ENCODE peak calls at places on chromosome 3, in six cellular contexts. One of them, this sample, is unnamed.

GRCh38 chr3:107833722-107834416 is 257.0 kb downstream of the CD47 start:
- DNase-seq in fibroblast of villous mesenchyme: no peak
- DNase-seq in pancreas: no peak
- DNase-seq in esophagus squamous epithelium: no peak
- DNase-seq in choroid plexus epithelial cell: no peak
- DNase-seq in K562: no peak
- DNase-seq in this sample: no peak

GRCh38 chr3:59426851-59427565 is 377.2 kb upstream of the CFAP20DC start:
- DNase-seq in fibroblast of villous mesenchyme: peak
- DNase-seq in pancreas: no peak
- DNase-seq in choroid plexus epithelial cell: peak
- DNase-seq in esophagus squamous epithelium: no peak
- DNase-seq in K562: no peak
- DNase-seq in this sample: no peak

GRCh38 chr3:187044871-187045552 is 94.3 kb downstream of the RPL39L start:
- DNase-seq in pancreas: no peak
- DNase-seq in esophagus squamous epithelium: no peak
- DNase-seq in fibroblast of villous mesenchyme: no peak
- DNase-seq in K562: no peak
- DNase-seq in choroid plexus epithelial cell: no peak
- DNase-seq in this sample: no peak

GRCh38 chr3:61081554-61081953 is 169.7 kb downstream of the FHIT start:
- DNase-seq in fibroblast of villous mesenchyme: no peak
- DNase-seq in K562: no peak
- DNase-seq in pancreas: no peak
- DNase-seq in esophagus squamous epithelium: no peak
- DNase-seq in choroid plexus epithelial cell: no peak
- DNase-seq in this sample: no peak

GRCh38 chr3:151383956-151384355 is 597 bp downstream of the P2RY12 start:
- DNase-seq in fibroblast of villous mesenchyme: no peak
- DNase-seq in choroid plexus epithelial cell: no peak
- DNase-seq in pancreas: no peak
- DNase-seq in esophagus squamous epithelium: no peak
- DNase-seq in K562: no peak
- DNase-seq in this sample: no peak

GRCh38 chr3:3578723-3579122 is 220.5 kb upstream of the LRRN1 start:
- DNase-seq in K562: no peak
- DNase-seq in esophagus squamous epithelium: no peak
- DNase-seq in pancreas: no peak
- DNase-seq in fibroblast of villous mesenchyme: no peak
- DNase-seq in choroid plexus epithelial cell: no peak
- DNase-seq in this sample: no peak

GRCh38 chr3:122227036-122227781 is 43.7 kb downstream of the CASR start:
- DNase-seq in esophagus squamous epithelium: no peak
- DNase-seq in pancreas: no peak
- DNase-seq in fibroblast of villous mesenchyme: no peak
- DNase-seq in choroid plexus epithelial cell: no peak
- DNase-seq in K562: no peak
- DNase-seq in this sample: no peak

GRCh38 chr3:125414671-125415070 is 39.5 kb upstream of the ZNF148 start:
- DNase-seq in choroid plexus epithelial cell: no peak
- DNase-seq in esophagus squamous epithelium: no peak
- DNase-seq in K562: no peak
- DNase-seq in fibroblast of villous mesenchyme: no peak
- DNase-seq in pancreas: no peak
- DNase-seq in this sample: no peak

GRCh38 chr3:50419595-50419994 is 60.3 kb upstream of the TMEM115 start:
- DNase-seq in esophagus squamous epithelium: no peak
- DNase-seq in K562: peak
- DNase-seq in choroid plexus epithelial cell: no peak
- DNase-seq in fibroblast of villous mesenchyme: no peak
- DNase-seq in pancreas: no peak
- DNase-seq in this sample: no peak

GRCh38 chr3:196284396-196284795 is 3.1 kb downstream of the PCYT1A start:
- DNase-seq in fibroblast of villous mesenchyme: peak
- DNase-seq in esophagus squamous epithelium: no peak
- DNase-seq in pancreas: no peak
- DNase-seq in choroid plexus epithelial cell: no peak
- DNase-seq in K562: no peak
- DNase-seq in this sample: no peak

GRCh38 chr3:46607603-46608028 is 4.7 kb upstream of the FAM240A start:
- DNase-seq in K562: peak
- DNase-seq in fibroblast of villous mesenchyme: peak
- DNase-seq in esophagus squamous epithelium: no peak
- DNase-seq in pancreas: no peak
- DNase-seq in choroid plexus epithelial cell: peak
- DNase-seq in this sample: no peak

GRCh38 chr3:179027326-179027900 is 44.2 kb downstream of the ZMAT3 start:
- DNase-seq in esophagus squamous epithelium: no peak
- DNase-seq in K562: peak
- DNase-seq in choroid plexus epithelial cell: peak
- DNase-seq in pancreas: no peak
- DNase-seq in fibroblast of villous mesenchyme: peak
- DNase-seq in this sample: no peak

GRCh38 chr3:42750834-42751233 is 22.2 kb downstream of the CCDC13 start:
- DNase-seq in K562: no peak
- DNase-seq in esophagus squamous epithelium: no peak
- DNase-seq in pancreas: no peak
- DNase-seq in choroid plexus epithelial cell: no peak
- DNase-seq in fibroblast of villous mesenchyme: no peak
- DNase-seq in this sample: no peak

GRCh38 chr3:169512991-169513390 is 150.5 kb downstream of the MECOM start:
- DNase-seq in esophagus squamous epithelium: no peak
- DNase-seq in K562: no peak
- DNase-seq in pancreas: no peak
- DNase-seq in fibroblast of villous mesenchyme: no peak
- DNase-seq in choroid plexus epithelial cell: no peak
- DNase-seq in this sample: no peak

GRCh38 chr3:42686832-42687650 is 1.7 kb downstream of the KLHL40 start:
- DNase-seq in choroid plexus epithelial cell: no peak
- DNase-seq in fibroblast of villous mesenchyme: no peak
- DNase-seq in esophagus squamous epithelium: no peak
- DNase-seq in pancreas: peak
- DNase-seq in K562: no peak
- DNase-seq in this sample: no peak

GRCh38 chr3:18828637-18829036 is 319.7 kb upstream of the KCNH8 start:
- DNase-seq in esophagus squamous epithelium: no peak
- DNase-seq in K562: no peak
- DNase-seq in choroid plexus epithelial cell: no peak
- DNase-seq in pancreas: no peak
- DNase-seq in fibroblast of villous mesenchyme: no peak
- DNase-seq in this sample: no peak

GRCh38 chr3:86147119-86147518 is 843.8 kb downstream of the VGLL3 start:
- DNase-seq in K562: no peak
- DNase-seq in esophagus squamous epithelium: no peak
- DNase-seq in pancreas: no peak
- DNase-seq in fibroblast of villous mesenchyme: no peak
- DNase-seq in choroid plexus epithelial cell: no peak
- DNase-seq in this sample: no peak

GRCh38 chr3:58560771-58561311 is 16.4 kb downstream of the FAM107A start:
- DNase-seq in choroid plexus epithelial cell: peak
- DNase-seq in esophagus squamous epithelium: no peak
- DNase-seq in fibroblast of villous mesenchyme: peak
- DNase-seq in K562: no peak
- DNase-seq in pancreas: no peak
- DNase-seq in this sample: peak

GRCh38 chr3:152348436-152349177 is 79.9 kb downstream of the MBNL1 start:
- DNase-seq in pancreas: no peak
- DNase-seq in esophagus squamous epithelium: no peak
- DNase-seq in choroid plexus epithelial cell: peak
- DNase-seq in K562: no peak
- DNase-seq in fibroblast of villous mesenchyme: no peak
- DNase-seq in this sample: no peak

GRCh38 chr3:51720292-51721061 is 13.6 kb downstream of the GRM2 start:
- DNase-seq in fibroblast of villous mesenchyme: no peak
- DNase-seq in pancreas: no peak
- DNase-seq in K562: no peak
- DNase-seq in choroid plexus epithelial cell: no peak
- DNase-seq in esophagus squamous epithelium: no peak
- DNase-seq in this sample: no peak

GRCh38 chr3:51718547-51719412 is 11.9 kb downstream of the GRM2 start:
- DNase-seq in pancreas: peak
- DNase-seq in K562: peak
- DNase-seq in fibroblast of villous mesenchyme: peak
- DNase-seq in esophagus squamous epithelium: no peak
- DNase-seq in choroid plexus epithelial cell: peak
- DNase-seq in this sample: peak

GRCh38 chr3:51721062-51721745 is 14.3 kb downstream of the GRM2 start:
- DNase-seq in fibroblast of villous mesenchyme: no peak
- DNase-seq in pancreas: no peak
- DNase-seq in K562: no peak
- DNase-seq in choroid plexus epithelial cell: no peak
- DNase-seq in esophagus squamous epithelium: no peak
- DNase-seq in this sample: no peak

GRCh38 chr3:51719413-51720025 is 12.7 kb downstream of the GRM2 start:
- DNase-seq in K562: peak
- DNase-seq in choroid plexus epithelial cell: no peak
- DNase-seq in pancreas: no peak
- DNase-seq in esophagus squamous epithelium: no peak
- DNase-seq in fibroblast of villous mesenchyme: no peak
- DNase-seq in this sample: no peak

GRCh38 chr3:51722362-51722761 is 15.5 kb downstream of the GRM2 start:
- DNase-seq in esophagus squamous epithelium: no peak
- DNase-seq in choroid plexus epithelial cell: no peak
- DNase-seq in pancreas: no peak
- DNase-seq in fibroblast of villous mesenchyme: no peak
- DNase-seq in K562: no peak
- DNase-seq in this sample: no peak
- TF ChIP-seq CTCF in esophagus squamous epithelium: no peak
- TF ChIP-seq CTCF in choroid plexus epithelial cell: no peak
- TF ChIP-seq CTCF in pancreas: no peak
- TF ChIP-seq CTCF in fibroblast of villous mesenchyme: no peak
- TF ChIP-seq CTCF in K562: peak
- TF ChIP-seq CTCF in this sample: no peak

DNA sequence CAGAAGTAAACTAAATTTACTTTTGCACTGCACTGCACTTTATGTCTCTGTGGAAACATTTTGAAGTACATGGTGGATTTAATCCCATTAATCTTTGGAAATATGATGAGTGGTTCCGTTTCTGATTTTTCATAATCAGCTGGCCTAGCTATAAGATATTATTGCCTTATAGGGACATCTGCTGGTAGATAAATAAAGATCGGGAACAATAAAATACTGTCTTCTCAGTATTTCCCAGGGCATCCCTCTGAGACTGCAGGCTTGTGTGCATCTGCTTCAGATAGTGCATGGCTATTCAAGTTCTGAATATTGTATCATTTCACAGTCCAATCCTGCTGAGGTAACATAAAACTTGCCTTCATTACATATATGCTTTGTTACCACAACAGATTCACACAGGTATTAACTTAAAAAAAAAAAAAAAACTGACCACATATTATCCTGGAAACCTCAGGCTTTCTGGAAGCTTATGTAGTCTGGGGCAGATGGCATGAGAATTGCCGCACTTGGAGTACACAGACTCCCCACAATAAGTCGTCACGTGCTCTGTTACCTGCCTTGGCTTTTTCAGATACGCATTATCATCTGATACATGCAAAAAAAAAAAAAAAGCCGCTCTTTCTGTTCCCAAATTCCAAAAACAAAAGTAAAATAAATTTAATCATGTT is 330.8 kb upstream of the AGTR1 start:
- DNase-seq in K562: no peak
- DNase-seq in choroid plexus epithelial cell: peak
- DNase-seq in esophagus squamous epithelium: no peak
- DNase-seq in pancreas: no peak
- DNase-seq in fibroblast of villous mesenchyme: peak
- DNase-seq in this sample: peak
- TF ChIP-seq CTCF in K562: no peak
- TF ChIP-seq CTCF in choroid plexus epithelial cell: peak
- TF ChIP-seq CTCF in esophagus squamous epithelium: no peak
- TF ChIP-seq CTCF in pancreas: no peak
- TF ChIP-seq CTCF in fibroblast of villous mesenchyme: no peak
- TF ChIP-seq CTCF in this sample: peak

GRCh38 chr3:10400050-10400748 is 79.3 kb upstream of the SEC13 start:
- DNase-seq in K562: no peak
- DNase-seq in fibroblast of villous mesenchyme: no peak
- DNase-seq in choroid plexus epithelial cell: peak
- DNase-seq in pancreas: no peak
- DNase-seq in esophagus squamous epithelium: no peak
- DNase-seq in this sample: no peak
- TF ChIP-seq CTCF in K562: no peak
- TF ChIP-seq CTCF in fibroblast of villous mesenchyme: no peak
- TF ChIP-seq CTCF in choroid plexus epithelial cell: no peak
- TF ChIP-seq CTCF in pancreas: no peak
- TF ChIP-seq CTCF in esophagus squamous epithelium: no peak
- TF ChIP-seq CTCF in this sample: peak

GRCh38 chr3:101809178-101810022 is 30.4 kb downstream of the NXPE3 start:
- DNase-seq in fibroblast of villous mesenchyme: peak
- DNase-seq in K562: peak
- DNase-seq in esophagus squamous epithelium: no peak
- DNase-seq in pancreas: no peak
- DNase-seq in choroid plexus epithelial cell: peak
- DNase-seq in this sample: peak
- TF ChIP-seq CTCF in fibroblast of villous mesenchyme: peak
- TF ChIP-seq CTCF in K562: peak
- TF ChIP-seq CTCF in esophagus squamous epithelium: peak
- TF ChIP-seq CTCF in pancreas: peak
- TF ChIP-seq CTCF in choroid plexus epithelial cell: peak
- TF ChIP-seq CTCF in this sample: peak

DNA sequence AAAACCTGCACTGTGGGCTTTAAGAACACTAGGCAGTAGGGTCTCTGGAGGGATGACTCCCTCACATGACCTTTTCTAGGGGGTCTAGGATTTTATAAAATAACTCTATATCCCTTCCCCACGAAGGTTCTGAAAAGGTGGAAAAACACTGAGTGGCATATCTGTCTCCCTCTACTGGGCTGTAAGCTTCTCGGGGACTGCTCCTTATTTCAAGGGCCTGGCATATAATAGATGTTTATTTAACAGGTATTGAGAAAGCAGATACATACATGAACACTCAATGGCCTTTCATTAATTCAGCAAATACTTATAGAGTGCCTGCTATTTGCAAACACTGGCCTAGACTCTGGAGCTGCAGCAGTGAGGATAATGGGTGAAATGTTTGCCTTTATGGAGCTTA is 146.2 kb upstream of the WNT5A start:
- DNase-seq in esophagus squamous epithelium: no peak
- DNase-seq in fibroblast of villous mesenchyme: no peak
- DNase-seq in pancreas: no peak
- DNase-seq in K562: no peak
- DNase-seq in choroid plexus epithelial cell: no peak
- DNase-seq in this sample: no peak
- TF ChIP-seq CTCF in esophagus squamous epithelium: no peak
- TF ChIP-seq CTCF in fibroblast of villous mesenchyme: no peak
- TF ChIP-seq CTCF in pancreas: no peak
- TF ChIP-seq CTCF in K562: no peak
- TF ChIP-seq CTCF in choroid plexus epithelial cell: peak
- TF ChIP-seq CTCF in this sample: peak

GRCh38 chr3:171018151-171018935 is 8.2 kb downstream of the SLC2A2 start:
- DNase-seq in choroid plexus epithelial cell: no peak
- DNase-seq in pancreas: no peak
- DNase-seq in K562: peak
- DNase-seq in esophagus squamous epithelium: no peak
- DNase-seq in fibroblast of villous mesenchyme: no peak
- DNase-seq in this sample: no peak
- TF ChIP-seq CTCF in choroid plexus epithelial cell: peak
- TF ChIP-seq CTCF in pancreas: peak
- TF ChIP-seq CTCF in K562: peak
- TF ChIP-seq CTCF in esophagus squamous epithelium: no peak
- TF ChIP-seq CTCF in fibroblast of villous mesenchyme: peak
- TF ChIP-seq CTCF in this sample: peak

GRCh38 chr3:137709011-137709601 is 55.0 kb upstream of the SOX14 start:
- DNase-seq in pancreas: no peak
- DNase-seq in K562: peak
- DNase-seq in choroid plexus epithelial cell: no peak
- DNase-seq in fibroblast of villous mesenchyme: no peak
- DNase-seq in esophagus squamous epithelium: no peak
- DNase-seq in this sample: no peak
- TF ChIP-seq CTCF in pancreas: no peak
- TF ChIP-seq CTCF in K562: no peak
- TF ChIP-seq CTCF in choroid plexus epithelial cell: peak
- TF ChIP-seq CTCF in fibroblast of villous mesenchyme: peak
- TF ChIP-seq CTCF in esophagus squamous epithelium: peak
- TF ChIP-seq CTCF in this sample: no peak